ENCODE peak calls at places on chromosome 21, in ten cellular contexts. One of them, this sample, is unnamed.

GRCh38 chr21:37032877-37033471 is 26.5 kb downstream of the RIPPLY3 start:
- DNase-seq in NCI-H1092 treated with DMSO at 0.1 percent for 48 hours: no peak
- DNase-seq in stimulated activated CD4-positive, alpha-beta T cell treated with anti-CD3 and anti-CD28 coated beads, TNF-alpha, amount 100 ng/mL, for 4 hours: no peak
- DNase-seq in head of caudate nucleus: no peak
- DNase-seq in pancreas: no peak
- DNase-seq in activated T-cell treated with anti-CD3 and anti-CD28 coated beads for 1 hour: no peak
- DNase-seq in naive B cell: no peak
- DNase-seq in activated CD4-positive, alpha-beta memory T cell treated with anti-CD3 and anti-CD28 coated beads for 36 hours: no peak
- DNase-seq in AML-193: no peak
- DNase-seq in activated naive CD4-positive, alpha-beta T cell: no peak
- DNase-seq in this sample: no peak

GRCh38 chr21:38990424-38990794 is 184.7 kb downstream of the ETS2 start:
- DNase-seq in activated T-cell treated with anti-CD3 and anti-CD28 coated beads for 1 hour: no peak
- DNase-seq in activated naive CD4-positive, alpha-beta T cell: no peak
- DNase-seq in head of caudate nucleus: no peak
- DNase-seq in AML-193: no peak
- DNase-seq in pancreas: no peak
- DNase-seq in stimulated activated CD4-positive, alpha-beta T cell treated with anti-CD3 and anti-CD28 coated beads, TNF-alpha, amount 100 ng/mL, for 4 hours: no peak
- DNase-seq in NCI-H1092 treated with DMSO at 0.1 percent for 48 hours: peak; percentile 96
- DNase-seq in naive B cell: no peak
- DNase-seq in activated CD4-positive, alpha-beta memory T cell treated with anti-CD3 and anti-CD28 coated beads for 36 hours: no peak
- DNase-seq in this sample: no peak

GRCh38 chr21:36005018-36005417 is 55.3 kb downstream of the SETD4 start:
- DNase-seq in AML-193: no peak
- DNase-seq in NCI-H1092 treated with DMSO at 0.1 percent for 48 hours: no peak
- DNase-seq in stimulated activated CD4-positive, alpha-beta T cell treated with anti-CD3 and anti-CD28 coated beads, TNF-alpha, amount 100 ng/mL, for 4 hours: no peak
- DNase-seq in head of caudate nucleus: no peak
- DNase-seq in activated naive CD4-positive, alpha-beta T cell: no peak
- DNase-seq in activated T-cell treated with anti-CD3 and anti-CD28 coated beads for 1 hour: no peak
- DNase-seq in naive B cell: no peak
- DNase-seq in activated CD4-positive, alpha-beta memory T cell treated with anti-CD3 and anti-CD28 coated beads for 36 hours: no peak
- DNase-seq in pancreas: no peak
- DNase-seq in this sample: no peak

GRCh38 chr21:44637018-44637850 is at the start of gene KRTAP10-10:
- DNase-seq in NCI-H1092 treated with DMSO at 0.1 percent for 48 hours: no peak
- DNase-seq in pancreas: no peak
- DNase-seq in activated naive CD4-positive, alpha-beta T cell: no peak
- DNase-seq in stimulated activated CD4-positive, alpha-beta T cell treated with anti-CD3 and anti-CD28 coated beads, TNF-alpha, amount 100 ng/mL, for 4 hours: no peak
- DNase-seq in AML-193: no peak
- DNase-seq in activated T-cell treated with anti-CD3 and anti-CD28 coated beads for 1 hour: no peak
- DNase-seq in head of caudate nucleus: no peak
- DNase-seq in activated CD4-positive, alpha-beta memory T cell treated with anti-CD3 and anti-CD28 coated beads for 36 hours: no peak
- DNase-seq in naive B cell: no peak
- DNase-seq in this sample: no peak

GRCh38 chr21:42105476-42105875 is 34.4 kb downstream of the UMODL1 start:
- DNase-seq in stimulated activated CD4-positive, alpha-beta T cell treated with anti-CD3 and anti-CD28 coated beads, TNF-alpha, amount 100 ng/mL, for 4 hours: no peak
- DNase-seq in naive B cell: no peak
- DNase-seq in head of caudate nucleus: no peak
- DNase-seq in activated CD4-positive, alpha-beta memory T cell treated with anti-CD3 and anti-CD28 coated beads for 36 hours: no peak
- DNase-seq in AML-193: no peak
- DNase-seq in pancreas: no peak
- DNase-seq in activated T-cell treated with anti-CD3 and anti-CD28 coated beads for 1 hour: no peak
- DNase-seq in NCI-H1092 treated with DMSO at 0.1 percent for 48 hours: no peak
- DNase-seq in activated naive CD4-positive, alpha-beta T cell: no peak
- DNase-seq in this sample: no peak

GRCh38 chr21:44585892-44586291 is 5.5 kb upstream of the KRTAP10-5 start:
- DNase-seq in pancreas: no peak
- DNase-seq in activated CD4-positive, alpha-beta memory T cell treated with anti-CD3 and anti-CD28 coated beads for 36 hours: no peak
- DNase-seq in NCI-H1092 treated with DMSO at 0.1 percent for 48 hours: no peak
- DNase-seq in activated naive CD4-positive, alpha-beta T cell: no peak
- DNase-seq in head of caudate nucleus: no peak
- DNase-seq in stimulated activated CD4-positive, alpha-beta T cell treated with anti-CD3 and anti-CD28 coated beads, TNF-alpha, amount 100 ng/mL, for 4 hours: no peak
- DNase-seq in AML-193: no peak
- DNase-seq in naive B cell: no peak
- DNase-seq in activated T-cell treated with anti-CD3 and anti-CD28 coated beads for 1 hour: no peak
- DNase-seq in this sample: no peak

GRCh38 chr21:31221051-31221450 is 123.0 kb downstream of the TIAM1 start:
- DNase-seq in AML-193: no peak
- DNase-seq in activated T-cell treated with anti-CD3 and anti-CD28 coated beads for 1 hour: no peak
- DNase-seq in head of caudate nucleus: no peak
- DNase-seq in NCI-H1092 treated with DMSO at 0.1 percent for 48 hours: no peak
- DNase-seq in stimulated activated CD4-positive, alpha-beta T cell treated with anti-CD3 and anti-CD28 coated beads, TNF-alpha, amount 100 ng/mL, for 4 hours: no peak
- DNase-seq in naive B cell: no peak
- DNase-seq in activated naive CD4-positive, alpha-beta T cell: no peak
- DNase-seq in pancreas: no peak
- DNase-seq in activated CD4-positive, alpha-beta memory T cell treated with anti-CD3 and anti-CD28 coated beads for 36 hours: no peak
- DNase-seq in this sample: peak; percentile 66

GRCh38 chr21:26844258-26845065 is 747 bp downstream of the ADAMTS1 start:
- DNase-seq in head of caudate nucleus: peak; percentile 82
- DNase-seq in naive B cell: no peak
- DNase-seq in AML-193: no peak
- DNase-seq in activated naive CD4-positive, alpha-beta T cell: no peak
- DNase-seq in stimulated activated CD4-positive, alpha-beta T cell treated with anti-CD3 and anti-CD28 coated beads, TNF-alpha, amount 100 ng/mL, for 4 hours: no peak
- DNase-seq in activated CD4-positive, alpha-beta memory T cell treated with anti-CD3 and anti-CD28 coated beads for 36 hours: no peak
- DNase-seq in NCI-H1092 treated with DMSO at 0.1 percent for 48 hours: peak; percentile 24
- DNase-seq in pancreas: peak; percentile 52
- DNase-seq in activated T-cell treated with anti-CD3 and anti-CD28 coated beads for 1 hour: no peak
- DNase-seq in this sample: peak; percentile 45

GRCh38 chr21:36122977-36123376 is 11.9 kb upstream of the CBR3 start:
- DNase-seq in activated CD4-positive, alpha-beta memory T cell treated with anti-CD3 and anti-CD28 coated beads for 36 hours: no peak
- DNase-seq in stimulated activated CD4-positive, alpha-beta T cell treated with anti-CD3 and anti-CD28 coated beads, TNF-alpha, amount 100 ng/mL, for 4 hours: no peak
- DNase-seq in naive B cell: no peak
- DNase-seq in head of caudate nucleus: no peak
- DNase-seq in activated naive CD4-positive, alpha-beta T cell: no peak
- DNase-seq in AML-193: no peak
- DNase-seq in activated T-cell treated with anti-CD3 and anti-CD28 coated beads for 1 hour: no peak
- DNase-seq in pancreas: no peak
- DNase-seq in NCI-H1092 treated with DMSO at 0.1 percent for 48 hours: no peak
- DNase-seq in this sample: no peak

GRCh38 chr21:28393279-28393678 is 599.4 kb downstream of the LTN1 start:
- DNase-seq in activated CD4-positive, alpha-beta memory T cell treated with anti-CD3 and anti-CD28 coated beads for 36 hours: no peak
- DNase-seq in naive B cell: no peak
- DNase-seq in head of caudate nucleus: no peak
- DNase-seq in activated naive CD4-positive, alpha-beta T cell: no peak
- DNase-seq in NCI-H1092 treated with DMSO at 0.1 percent for 48 hours: no peak
- DNase-seq in pancreas: peak; percentile 64
- DNase-seq in AML-193: no peak
- DNase-seq in activated T-cell treated with anti-CD3 and anti-CD28 coated beads for 1 hour: no peak
- DNase-seq in stimulated activated CD4-positive, alpha-beta T cell treated with anti-CD3 and anti-CD28 coated beads, TNF-alpha, amount 100 ng/mL, for 4 hours: no peak
- DNase-seq in this sample: no peak

GRCh38 chr21:45109831-45110492 is 35.6 kb downstream of the ADARB1 start:
- DNase-seq in NCI-H1092 treated with DMSO at 0.1 percent for 48 hours: no peak
- DNase-seq in activated T-cell treated with anti-CD3 and anti-CD28 coated beads for 1 hour: peak; percentile 14
- DNase-seq in stimulated activated CD4-positive, alpha-beta T cell treated with anti-CD3 and anti-CD28 coated beads, TNF-alpha, amount 100 ng/mL, for 4 hours: no peak
- DNase-seq in pancreas: no peak
- DNase-seq in activated CD4-positive, alpha-beta memory T cell treated with anti-CD3 and anti-CD28 coated beads for 36 hours: peak; percentile 63
- DNase-seq in activated naive CD4-positive, alpha-beta T cell: no peak
- DNase-seq in AML-193: peak; percentile 28
- DNase-seq in head of caudate nucleus: peak; percentile 57
- DNase-seq in naive B cell: peak; percentile 87
- DNase-seq in this sample: peak; percentile 42

GRCh38 chr21:38499296-38499695 is 1.0 kb upstream of the ERG start:
- DNase-seq in pancreas: no peak
- DNase-seq in AML-193: no peak
- DNase-seq in naive B cell: no peak
- DNase-seq in stimulated activated CD4-positive, alpha-beta T cell treated with anti-CD3 and anti-CD28 coated beads, TNF-alpha, amount 100 ng/mL, for 4 hours: no peak
- DNase-seq in activated naive CD4-positive, alpha-beta T cell: no peak
- DNase-seq in NCI-H1092 treated with DMSO at 0.1 percent for 48 hours: no peak
- DNase-seq in head of caudate nucleus: no peak
- DNase-seq in activated T-cell treated with anti-CD3 and anti-CD28 coated beads for 1 hour: no peak
- DNase-seq in activated CD4-positive, alpha-beta memory T cell treated with anti-CD3 and anti-CD28 coated beads for 36 hours: no peak
- DNase-seq in this sample: no peak

GRCh38 chr21:39802226-39802625 is 57.2 kb downstream of the IGSF5 start:
- DNase-seq in NCI-H1092 treated with DMSO at 0.1 percent for 48 hours: no peak
- DNase-seq in activated CD4-positive, alpha-beta memory T cell treated with anti-CD3 and anti-CD28 coated beads for 36 hours: no peak
- DNase-seq in naive B cell: no peak
- DNase-seq in AML-193: no peak
- DNase-seq in activated naive CD4-positive, alpha-beta T cell: no peak
- DNase-seq in pancreas: no peak
- DNase-seq in head of caudate nucleus: no peak
- DNase-seq in activated T-cell treated with anti-CD3 and anti-CD28 coated beads for 1 hour: no peak
- DNase-seq in stimulated activated CD4-positive, alpha-beta T cell treated with anti-CD3 and anti-CD28 coated beads, TNF-alpha, amount 100 ng/mL, for 4 hours: no peak
- DNase-seq in this sample: no peak

GRCh38 chr21:41283211-41283818 is 33.3 kb upstream of the FAM3B start:
- DNase-seq in activated naive CD4-positive, alpha-beta T cell: no peak
- DNase-seq in pancreas: no peak
- DNase-seq in stimulated activated CD4-positive, alpha-beta T cell treated with anti-CD3 and anti-CD28 coated beads, TNF-alpha, amount 100 ng/mL, for 4 hours: no peak
- DNase-seq in AML-193: peak; percentile 78
- DNase-seq in activated CD4-positive, alpha-beta memory T cell treated with anti-CD3 and anti-CD28 coated beads for 36 hours: peak; percentile 45
- DNase-seq in head of caudate nucleus: peak; percentile 62
- DNase-seq in activated T-cell treated with anti-CD3 and anti-CD28 coated beads for 1 hour: peak; percentile 6
- DNase-seq in naive B cell: peak; percentile 60
- DNase-seq in NCI-H1092 treated with DMSO at 0.1 percent for 48 hours: peak; percentile 85
- DNase-seq in this sample: peak; percentile 93